ENCODE peak calls at places on chromosomes 16 and 17, in seven cellular contexts. R, H, V, A, S, L and T are unnamed samples.

GRCh38 chr16:73356401-73357079 is 308.6 kb upstream of the ZFHX3 start:
- DNase-seq in R (no peak), H (no peak), V (no peak), A (no peak), S (no peak), L (no peak), T (no peak)

GRCh38 chr16:57196753-57197152 is 10.6 kb downstream of the RSPRY1 start:
- DNase-seq in R (no peak), H (no peak), V (no peak), A (no peak), S (no peak), L (no peak), T (no peak)

GRCh38 chr16:57260294-57260929 is 15.4 kb downstream of the ARL2BP start:
- DNase-seq in R (no peak), H (no peak), V (peak; percentile 88), A (peak; percentile 98), S (peak; percentile 75), L (peak; percentile 42), T (no peak)

GRCh38 chr16:17939052-17939673 is 397.4 kb downstream of the NPIPA8 start:
- DNase-seq in R (no peak), H (no peak), V (no peak), A (no peak), S (no peak), L (no peak), T (peak; percentile 88)

GRCh38 chr16:79638386-79639106 is 38.0 kb upstream of the MAF start:
- DNase-seq in R (no peak), H (no peak), V (no peak), A (no peak), S (no peak), L (no peak), T (no peak)

GRCh38 chr16:28168991-28169554 is 42.7 kb downstream of the XPO6 start:
- DNase-seq in R (no peak), H (no peak), V (no peak), A (no peak), S (no peak), L (no peak), T (no peak)

GRCh38 chr16:56451753-56452689 is 667 bp downstream of the OGFOD1 start:
- DNase-seq in R (peak; percentile 75), H (peak; percentile 34), V (peak; percentile 79), A (peak; percentile 54), S (no peak), L (no peak), T (peak; percentile 74)

GRCh38 chr16:81319221-81319912 is 4.6 kb downstream of the GAN start:
- DNase-seq in R (no peak), H (no peak), V (peak; percentile 60), A (no peak), S (no peak), L (no peak), T (no peak)

GRCh38 chr16:84595052-84595481 is 22.8 kb downstream of the COTL1 start:
- DNase-seq in R (no peak), H (peak; percentile 63), V (no peak), A (no peak), S (no peak), L (no peak), T (no peak)

GRCh38 chr16:84596161-84596560 is 21.7 kb downstream of the COTL1 start:
- DNase-seq in R (no peak), H (no peak), V (no peak), A (no peak), S (no peak), L (no peak), T (no peak)

GRCh38 chr16:84593825-84594724 is 23.8 kb downstream of the COTL1 start:
- DNase-seq in R (peak; percentile 36), H (peak; percentile 88), V (no peak), A (no peak), S (no peak), L (peak; percentile 99), T (no peak)

GRCh38 chr16:84592718-84593117 is 25.2 kb downstream of the COTL1 start:
- DNase-seq in R (no peak), H (no peak), V (no peak), A (no peak), S (no peak), L (no peak), T (no peak)

DNA sequence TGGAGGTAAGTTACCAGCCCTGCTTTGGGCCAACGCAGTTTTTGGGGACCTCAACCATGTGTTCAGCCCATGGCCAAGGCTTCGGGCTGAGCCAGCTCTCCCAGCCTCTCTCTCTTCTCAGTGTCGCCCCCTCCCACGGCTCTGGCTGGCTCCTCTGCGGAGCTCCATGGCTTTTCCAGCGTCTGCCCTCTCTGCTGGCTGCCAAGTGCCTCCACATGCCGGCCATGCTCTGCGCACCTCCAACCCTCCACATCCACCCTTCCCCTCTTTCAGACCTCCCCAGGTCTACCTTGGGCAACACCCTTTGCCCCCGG is 23.2 kb downstream of the COTL1 start:
- DNase-seq in R (no peak), H (no peak), V (no peak), A (no peak), S (no peak), L (no peak), T (no peak)
- H3K27ac ChIP-seq in R (peak overlapping the region; percentile 4), H (peak overlapping the region; percentile 60), V (no peak overlapping the region), A (no peak overlapping the region), S (peak overlapping the region; percentile 24), L (peak overlapping the region; percentile 97), T (peak overlapping the region; percentile 14)

DNA sequence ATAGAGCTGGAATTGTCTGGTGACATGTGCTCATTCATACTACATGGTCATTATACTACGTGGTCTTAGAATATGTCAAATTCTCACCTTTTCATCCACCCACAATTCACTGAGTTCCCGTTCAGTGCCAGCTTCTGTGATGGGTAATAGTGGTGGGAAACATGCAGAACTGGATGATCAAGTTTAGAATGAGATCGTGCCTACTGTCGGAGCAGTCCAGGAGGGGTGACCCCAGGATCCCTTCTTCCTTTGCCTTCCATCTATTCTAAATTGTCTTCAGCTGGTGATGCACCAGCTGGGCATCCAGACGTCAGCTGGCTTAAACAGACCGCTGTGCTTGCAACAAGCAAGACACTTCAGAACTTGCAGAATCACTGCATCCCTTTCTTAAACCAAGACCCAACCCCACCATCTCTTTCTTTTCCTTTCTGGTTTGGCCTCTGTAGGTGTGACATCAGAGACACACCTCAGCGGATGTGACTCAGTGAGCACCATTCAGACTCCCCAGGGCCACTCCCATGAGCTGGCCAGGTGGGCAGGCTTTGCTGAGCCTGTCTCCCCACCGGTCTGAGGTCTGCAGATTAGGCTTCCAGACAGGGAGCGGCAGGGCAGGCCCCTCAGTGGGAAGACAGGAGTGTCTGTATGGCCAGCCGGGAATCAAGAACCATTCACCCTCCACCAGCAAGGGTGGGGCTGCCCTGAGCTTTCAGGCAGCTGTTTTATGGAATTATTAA is 18.1 kb downstream of the C17orf100 start:
- DNase-seq in R (no peak), H (no peak), V (no peak), A (no peak), S (no peak), L (no peak), T (no peak)
- H3K9ac ChIP-seq in R (no peak overlapping the region), H (no peak overlapping the region), V (no peak overlapping the region), A (no peak overlapping the region), S (no peak overlapping the region), L (no peak overlapping the region), T (no peak overlapping the region)

GRCh38 chr16:31198207-31198882 is 4.2 kb downstream of the PYCARD start:
- DNase-seq in R (no peak), H (no peak), V (no peak), A (no peak), S (no peak), L (no peak), T (no peak)
- H3K4me1 ChIP-seq in R (peaks cover 38% of the 10 kb centered on the region), H (peaks cover 14% of the 10 kb centered on the region), V (peaks cover 15% of the 10 kb centered on the region), A (peaks cover 4% of the 10 kb centered on the region), S (no peaks in the 10 kb centered on the region), L (peaks cover 16% of the 10 kb centered on the region), T (peaks cover 28% of the 10 kb centered on the region)

DNA sequence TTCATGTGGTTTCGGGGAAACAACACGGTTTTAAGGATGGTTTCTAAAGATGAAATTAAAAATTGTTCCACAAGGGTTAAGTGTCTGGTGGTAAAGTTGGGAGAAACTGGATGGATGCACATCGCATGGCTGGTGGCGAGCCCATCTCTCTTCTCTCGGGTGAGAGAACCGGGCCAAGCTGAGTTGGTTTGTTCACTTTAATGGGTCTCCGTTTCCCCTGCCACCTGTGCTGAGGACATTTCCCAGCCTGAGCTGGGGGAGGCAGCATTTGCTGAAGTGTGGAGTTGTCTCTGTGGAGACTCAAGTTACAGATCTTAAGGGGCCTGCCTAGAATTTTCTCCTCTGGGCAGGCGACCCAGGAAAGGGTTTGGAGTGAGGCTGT is 7.9 kb downstream of the FUS start:
- DNase-seq in R (no peak), H (no peak), V (no peak), A (no peak), S (no peak), L (no peak), T (no peak)
- H3K27ac ChIP-seq in R (no peak overlapping the region), H (no peak overlapping the region), V (no peak overlapping the region), A (no peak overlapping the region), S (no peak overlapping the region), L (no peak overlapping the region), T (no peak overlapping the region)

DNA sequence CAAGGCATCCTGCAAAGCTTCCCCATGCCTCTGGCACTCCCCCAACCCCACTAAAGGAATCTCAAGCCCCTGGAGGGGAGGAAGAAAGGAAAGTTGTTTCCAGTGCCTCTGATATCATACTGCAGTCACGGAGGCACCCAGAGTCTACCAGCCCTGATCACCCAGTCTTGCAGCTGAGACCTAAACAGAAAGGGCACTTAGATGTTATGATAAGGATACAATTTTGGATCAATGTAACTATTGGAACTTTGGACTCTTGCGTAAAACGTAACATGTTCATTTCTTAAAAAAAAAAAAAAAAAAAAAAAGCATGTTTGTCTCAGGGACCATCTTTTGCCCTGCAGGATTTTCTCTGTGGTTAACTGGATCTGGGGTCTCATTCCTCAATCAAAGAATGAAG is 52.4 kb upstream of the COX10 start:
- DNase-seq in R (peak; percentile 9), H (no peak), V (no peak), A (no peak), S (no peak), L (no peak), T (no peak)
- H3K9ac ChIP-seq in R (no peak overlapping the region), H (no peak overlapping the region), V (no peak overlapping the region), A (no peak overlapping the region), S (no peak overlapping the region), L (no peak overlapping the region), T (no peak overlapping the region)

DNA sequence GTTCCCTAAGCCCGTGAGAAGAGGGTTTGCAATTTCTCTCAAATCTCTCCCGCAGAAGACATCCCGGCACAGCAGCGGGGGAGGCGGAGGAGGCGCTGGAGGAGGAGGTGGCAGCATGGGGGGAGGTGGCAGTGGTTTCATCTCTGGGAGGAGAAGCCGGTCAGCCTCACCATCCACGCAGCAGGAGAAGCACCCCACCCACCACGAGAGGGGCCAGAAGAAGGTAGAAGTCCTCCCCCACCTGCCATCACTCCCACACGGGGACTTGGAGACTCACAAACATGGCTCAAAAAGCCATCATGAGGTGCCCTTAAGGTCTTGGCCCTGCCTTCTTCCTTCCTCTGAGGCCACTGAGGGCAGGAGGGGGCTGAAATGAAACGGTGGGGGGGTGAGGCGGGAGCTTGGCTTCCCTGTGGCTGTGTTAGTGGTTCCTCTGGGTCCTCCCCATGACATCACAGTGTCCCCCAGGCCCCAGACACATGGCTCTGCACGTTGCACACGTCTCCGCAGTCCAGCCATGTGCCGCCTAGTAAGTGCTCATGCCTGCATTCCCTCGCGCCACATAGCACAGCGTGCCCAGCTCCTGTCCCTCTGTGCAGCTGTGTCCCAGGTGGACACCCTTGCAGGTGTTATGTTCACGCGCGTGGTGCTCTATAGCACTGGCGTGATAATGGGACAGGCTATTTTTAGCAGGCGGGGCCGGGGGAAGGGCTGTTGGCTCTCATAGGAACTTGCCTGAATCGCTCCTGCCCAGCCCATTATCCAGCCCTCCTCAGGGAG is 6.9 kb downstream of the MLLT6 start:
- DNase-seq in R (no peak), H (no peak), V (no peak), A (no peak), S (no peak), L (no peak), T (no peak)
- H3K4me1 ChIP-seq in R (peaks cover 40% of the 10 kb centered on the region), H (no peaks in the 10 kb centered on the region), V (peaks cover 33% of the 10 kb centered on the region), A (peaks cover 3% of the 10 kb centered on the region), S (no peaks in the 10 kb centered on the region), L (peaks cover 16% of the 10 kb centered on the region), T (peaks cover 5% of the 10 kb centered on the region)